ENCODE peak calls at places on chromosomes 3 and 15, in four cellular contexts. X is stimulated activated CD8-positive, alpha-beta memory T cell treated with anti-CD3 and anti-CD28 coated beads, Interleukin-7, amount 100 ng/mL, for 48 hours; F is ovary; N is RWPE2. Z is an unnamed sample.

GRCh38 chr3:187291512-187292132 is at the start of gene MASP1:
- DNase-seq in X (no peak), N (no peak), F (no peak), Z (no peak)

GRCh38 chr3:189167027-189167766 is 4.6 kb upstream of the TPRG1 start:
- DNase-seq in F (no peak), X (no peak), N (peak; percentile 83), Z (no peak)

GRCh38 chr3:66029014-66029413 is 9.7 kb downstream of the MAGI1 start:
- DNase-seq in X (no peak), N (no peak), F (no peak), Z (no peak)

GRCh38 chr3:143228405-143228804 is 108.8 kb downstream of the CHST2 start:
- DNase-seq in X (no peak), N (no peak), F (no peak), Z (no peak)

GRCh38 chr15:91866371-91866905 is 12.9 kb downstream of the SLCO3A1 start:
- DNase-seq in X (no peak), F (peak; percentile 37), N (peak; percentile 88), Z (no peak)

GRCh38 chr3:9452417-9452816 is 55.0 kb downstream of the SETD5 start:
- DNase-seq in X (no peak), F (no peak), N (no peak), Z (no peak)

GRCh38 chr15:40764766-40765136 is 883 bp downstream of the GCHFR start:
- DNase-seq in X (no peak), F (no peak), N (no peak), Z (no peak)

GRCh38 chr3:192957441-192957951 is 39.8 kb upstream of the MB21D2 start:
- DNase-seq in X (peak; percentile 17), N (no peak), F (no peak), Z (no peak)

Z was measured in chondrocyte.